ENCODE peak calls at places on chromosomes 12 and 14, in ten cellular contexts. N, J, S, D, G, Y, O, E, M and V are unnamed samples.

GRCh38 chr14:100651999-100652508 is 64.8 kb upstream of the BEGAIN start:
- DNase-seq in J (no peak), S (no peak), O (no peak), M (no peak), N (peak; percentile 35), D (no peak), Y (no peak), G (no peak), E (peak; percentile 66), V (no peak)

GRCh38 chr12:57756406-57757341 is 1.8 kb downstream of the MARCHF9 start:
- DNase-seq in N (no peak), Y (no peak), M (peak; percentile 37), G (peak; percentile 64), J (no peak), S (no peak), D (no peak), O (peak; percentile 82), E (no peak), V (peak; percentile 71)

GRCh38 chr14:57982802-57983201 is 116.9 kb upstream of the SLC35F4 start:
- DNase-seq in O (no peak), N (peak; percentile 29), S (no peak), M (no peak), E (no peak), Y (no peak), D (no peak), J (no peak), G (no peak), V (no peak)

GRCh38 chr12:125579916-125580315 is 514.7 kb downstream of the AACS start:
- DNase-seq in M (no peak), N (no peak), J (no peak), Y (no peak), S (no peak), O (no peak), D (no peak), G (no peak), E (no peak), V (no peak)

GRCh38 chr12:31246470-31246850 is 79.5 kb downstream of the SINHCAF start:
- DNase-seq in J (no peak), O (no peak), G (no peak), E (no peak), M (no peak), Y (no peak), D (no peak), N (no peak), S (no peak), V (no peak)

GRCh38 chr14:77660754-77661153 is 44.3 kb upstream of the SPTLC2 start:
- DNase-seq in D (no peak), N (no peak), J (no peak), E (no peak), S (no peak), G (no peak), Y (no peak), M (no peak), O (no peak), V (no peak)

GRCh38 chr12:449203-449602 is 10.5 kb upstream of the B4GALNT3 start:
- DNase-seq in E (no peak), M (no peak), D (no peak), S (no peak), N (no peak), Y (no peak), J (no peak), O (no peak), G (no peak), V (no peak)

GRCh38 chr14:104724407-104724980 is 465 bp downstream of the ADSS1 start:
- DNase-seq in S (no peak), O (no peak), E (no peak), M (peak; percentile 83), G (peak; percentile 80), J (no peak), N (no peak), D (peak; percentile 77), Y (peak; percentile 41), V (no peak)

GRCh38 chr12:54859502-54859901 is 5.2 kb downstream of the MUCL1 start:
- DNase-seq in G (no peak), Y (no peak), E (no peak), D (no peak), J (no peak), O (no peak), S (no peak), M (no peak), N (no peak), V (no peak)

GRCh38 chr14:30551460-30551859 is 7.5 kb upstream of the G2E3 start:
- DNase-seq in G (no peak), S (no peak), N (peak; percentile 85), Y (no peak), D (no peak), E (peak; percentile 50), M (no peak), O (no peak), J (no peak), V (no peak)

GRCh38 chr12:105020241-105020962 is 34.3 kb downstream of the NOPCHAP1 start:
- DNase-seq in G (no peak), E (no peak), O (no peak), S (no peak), Y (no peak), J (no peak), M (no peak), N (peak; percentile 59), D (no peak), V (no peak)

GRCh38 chr12:64457036-64457435 is 5.1 kb downstream of the TBK1 start:
- DNase-seq in O (no peak), Y (no peak), E (peak; percentile 48), G (no peak), J (no peak), N (no peak), S (no peak), D (no peak), M (no peak), V (no peak)

GRCh38 chr14:42185718-42186117 is 579.0 kb downstream of the LRFN5 start:
- DNase-seq in O (no peak), Y (no peak), E (no peak), S (no peak), D (no peak), J (no peak), G (no peak), M (no peak), N (no peak), V (no peak)

GRCh38 chr14:92458959-92459478 is 54.6 kb upstream of the RIN3 start:
- DNase-seq in G (no peak), O (no peak), N (no peak), J (no peak), S (no peak), M (no peak), Y (no peak), E (no peak), D (no peak), V (no peak)

GRCh38 chr12:24839268-24839791 is 109.6 kb downstream of the BCAT1 start:
- DNase-seq in G (no peak), M (no peak), D (no peak), Y (no peak), N (no peak), S (no peak), O (no peak), J (no peak), E (no peak), V (no peak)

DNA sequence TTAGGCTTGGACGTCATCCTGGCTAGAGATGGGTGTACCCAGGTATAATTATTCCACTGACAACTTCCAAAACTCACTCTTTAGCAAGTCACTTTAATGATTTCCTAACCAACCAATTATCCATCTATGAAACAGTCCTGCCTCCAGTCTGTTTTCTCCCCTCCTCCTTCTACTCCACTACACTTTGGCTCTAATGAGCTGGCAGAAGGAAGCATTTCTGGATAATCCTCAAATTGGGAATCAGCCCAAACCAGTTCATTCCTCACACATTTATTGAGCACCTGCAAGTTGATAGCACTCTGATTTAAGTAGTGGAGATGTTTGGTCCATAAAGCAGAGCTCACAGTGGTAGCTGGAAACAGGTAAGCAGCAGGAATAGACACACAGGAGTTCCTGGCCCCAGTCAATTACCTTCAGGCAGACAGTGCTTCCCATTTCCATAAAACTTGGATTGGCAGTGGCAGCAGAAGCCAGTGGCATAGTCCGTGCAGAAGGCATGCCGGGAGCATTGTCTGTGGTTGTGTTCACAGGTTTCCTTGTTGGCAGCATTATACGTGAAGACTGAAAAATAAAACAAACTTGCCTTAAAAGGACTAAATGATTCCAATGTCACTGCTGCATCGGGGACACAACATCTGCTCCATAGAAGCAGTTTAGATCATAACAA is 26.4 kb downstream of the NID2 start:
- DNase-seq in O (no peak), E (no peak), D (no peak), N (no peak), M (no peak), Y (no peak), S (no peak), J (no peak), G (no peak), V (no peak)
- H3K4me3 ChIP-seq in O (no peak overlapping the region), E (no peak overlapping the region), D (no peak overlapping the region), N (no peak overlapping the region), M (no peak overlapping the region), Y (peak overlapping the region; percentile 3), S (no peak overlapping the region), J (no peak overlapping the region), G (no peak overlapping the region), V (no peak overlapping the region)

DNA sequence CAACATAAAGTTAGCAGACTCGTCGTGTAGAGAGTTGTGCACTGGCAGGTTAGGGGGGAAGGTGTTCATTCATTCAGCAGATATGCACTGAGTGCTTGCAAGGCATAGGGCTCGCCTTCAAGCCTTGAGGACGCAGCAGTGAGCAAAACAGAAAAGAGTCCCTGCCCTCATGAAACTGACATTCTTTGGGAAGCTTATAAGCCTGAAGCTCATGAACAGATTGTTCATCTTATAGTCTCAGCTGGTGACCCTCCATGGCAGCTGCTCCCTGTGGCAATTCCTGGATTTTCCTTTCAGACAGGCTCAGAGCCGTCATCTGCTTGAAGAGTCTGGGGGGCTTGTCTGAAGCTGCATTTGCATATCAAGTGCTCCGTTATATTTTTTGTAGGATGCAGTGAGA is 148.4 kb downstream of the PRKCH start:
- DNase-seq in J (no peak), S (no peak), E (no peak), O (peak; percentile 38), M (no peak), G (no peak), D (no peak), Y (no peak), N (no peak), V (no peak)
- H3K4me1 ChIP-seq in J (peaks cover 12% of the 10 kb centered on the region), S (no peaks in the 10 kb centered on the region), E (peaks cover 34% of the 10 kb centered on the region), O (peaks cover 74% of the 10 kb centered on the region), M (peaks cover 91% of the 10 kb centered on the region), G (peaks cover 3% of the 10 kb centered on the region), D (peaks cover 84% of the 10 kb centered on the region), Y (peaks cover 28% of the 10 kb centered on the region), N (peaks cover 51% of the 10 kb centered on the region), V (peaks cover 59% of the 10 kb centered on the region)

DNA sequence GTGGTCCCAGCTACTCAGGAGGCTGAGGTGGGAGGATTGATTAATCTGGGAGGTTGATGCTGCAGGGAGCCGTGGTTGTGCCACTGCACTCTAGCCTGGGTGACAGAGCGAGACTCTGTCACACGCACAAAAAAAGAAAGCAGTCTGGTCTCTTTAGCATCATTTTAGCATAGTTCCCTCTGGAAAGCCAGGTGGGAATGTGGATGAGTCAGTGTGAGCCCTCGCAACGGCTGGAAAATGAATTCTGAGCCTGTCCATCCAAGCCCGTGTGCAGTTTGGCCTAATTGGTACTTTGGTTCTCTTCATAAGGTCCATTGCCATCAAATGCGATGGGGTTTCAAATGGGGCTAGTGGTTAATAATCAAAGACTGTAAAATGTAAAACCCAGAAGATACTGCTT is 2.4 kb downstream of the MYL2 start:
- DNase-seq in G (no peak), E (no peak), N (peak; percentile 55), M (no peak), J (no peak), D (no peak), O (no peak), Y (no peak), S (no peak), V (no peak)
- H3K27ac ChIP-seq in G (no peak overlapping the region), E (no peak overlapping the region), N (peak overlapping the region; percentile 63), M (peak overlapping the region; percentile 87), J (no peak overlapping the region), D (peak overlapping the region; percentile 96), O (no peak overlapping the region), Y (no peak overlapping the region), S (no peak overlapping the region), V (no peak overlapping the region)

GRCh38 chr14:103317976-103318580 is 16.0 kb upstream of the EIF5 start:
- DNase-seq in E (no peak), G (no peak), O (no peak), D (no peak), M (no peak), Y (no peak), J (no peak), N (no peak), S (no peak), V (no peak)
- H3K4me3 ChIP-seq in E (no peak overlapping the region), G (no peak overlapping the region), O (no peak overlapping the region), D (no peak overlapping the region), M (no peak overlapping the region), Y (no peak overlapping the region), J (no peak overlapping the region), N (no peak overlapping the region), S (no peak overlapping the region), V (no peak overlapping the region)